ENCODE peak calls at places on chromosomes 4 and X, in five cellular contexts. P is amygdala; A is activated naive CD4-positive, alpha-beta T cell treated with anti-CD3 and anti-CD28 coated beads, Interleukin-2, amount 10 ng/mL, durations not matched to agents 7 days and 5 days; J is effector memory CD8-positive, alpha-beta T cell; K is NCI-H774. Z is an unnamed sample.

GRCh38 chr4:156169011-156169410 is 215.3 kb upstream of the CTSO start:
- DNase-seq in P (no peak), A (no peak), J (no peak), K (no peak), Z (no peak)

GRCh38 chr4:187042251-187042650 is 318.6 kb upstream of the FAT1 start:
- DNase-seq in P (no peak), A (no peak), J (no peak), K (no peak), Z (no peak)

GRCh38 chr4:24857996-24858395 is 54.8 kb downstream of the CCDC149 start:
- DNase-seq in P (no peak), A (no peak), J (no peak), K (no peak), Z (no peak)

GRCh38 chr4:114146947-114147618 is 167.6 kb upstream of the ARSJ start:
- DNase-seq in P (no peak), A (no peak), J (no peak), K (no peak), Z (no peak)

GRCh38 chr4:73683033-73683432 is 57.3 kb upstream of the CXCL8 start:
- DNase-seq in P (no peak), A (no peak), J (no peak), K (peak; percentile 29), Z (no peak)

GRCh38 chr4:153205757-153206156 is 1.5 kb downstream of the TRIM2 start:
- DNase-seq in P (no peak), A (no peak), J (no peak), K (no peak), Z (no peak)

GRCh38 chrX:18890724-18891560 is 93.0 kb downstream of the PHKA2 start:
- DNase-seq in P (no peak), A (no peak), J (no peak), K (no peak), Z (no peak)

GRCh38 chr4:177239475-177239874 is 70.2 kb upstream of the NEIL3 start:
- DNase-seq in P (no peak), A (no peak), J (no peak), K (no peak), Z (no peak)

GRCh38 chr4:76589872-76590846 is 155.1 kb downstream of the SHROOM3 start:
- DNase-seq in P (no peak), A (no peak), J (no peak), K (no peak), Z (peak; percentile 74)

GRCh38 chr4:173301518-173302201 is 32.5 kb downstream of the HMGB2 start:
- DNase-seq in P (no peak), A (peak; percentile 36), J (peak; percentile 25), K (no peak), Z (no peak)

GRCh38 chrX:150360331-150360730 is 2.8 kb upstream of the MAMLD1 start:
- DNase-seq in P (no peak), A (no peak), J (no peak), K (no peak), Z (no peak)

GRCh38 chr4:47838445-47838844 is 578 bp upstream of the CORIN start:
- DNase-seq in P (peak; percentile 5), A (no peak), J (no peak), K (no peak), Z (no peak)

GRCh38 chr4:3254302-3255131 is 5.6 kb downstream of the MSANTD1 start:
- DNase-seq in P (no peak), A (peak; percentile 5), J (no peak), K (no peak), Z (peak; percentile 37)

GRCh38 chrX:104419211-104419610 is 146.8 kb upstream of the IL1RAPL2 start:
- DNase-seq in P (no peak), A (no peak), J (no peak), K (no peak), Z (no peak)

GRCh38 chrX:129726307-129727111 is 12.3 kb upstream of the XPNPEP2 start:
- DNase-seq in P (no peak), A (peak; percentile 38), J (peak; percentile 17), K (peak; percentile 32), Z (no peak)

GRCh38 chr4:104795264-104795934 is 300.7 kb upstream of the CXXC4 start:
- DNase-seq in P (no peak), A (no peak), J (no peak), K (no peak), Z (no peak)

GRCh38 chr4:41709844-41710481 is 38.6 kb downstream of the PHOX2B start:
- DNase-seq in P (no peak), A (no peak), J (no peak), K (peak; percentile 18), Z (no peak)

GRCh38 chrX:10602646-10603045 is 17.7 kb downstream of the MID1 start:
- DNase-seq in P (no peak), A (no peak), J (no peak), K (no peak), Z (no peak)

GRCh38 chr4:173057906-173058305 is 110.7 kb upstream of the GALNT7 start:
- DNase-seq in P (no peak), A (no peak), J (no peak), K (no peak), Z (no peak)

GRCh38 chr4:2811830-2812599 is 19.1 kb downstream of the SH3BP2 start:
- DNase-seq in P (no peak), A (peak; percentile 83), J (peak; percentile 50), K (no peak), Z (peak; percentile 94)

GRCh38 chrX:67546496-67547423 is 2.9 kb downstream of the AR start:
- DNase-seq in P (no peak), A (no peak), J (no peak), K (no peak), Z (no peak)

GRCh38 chr4:25441519-25442117 is 64.6 kb downstream of the ANAPC4 start:
- DNase-seq in P (no peak), A (peak; percentile 25), J (no peak), K (peak; percentile 78), Z (no peak)

GRCh38 chr4:109979932-109980717 is 67.4 kb downstream of the EGF start:
- DNase-seq in P (no peak), A (no peak), J (no peak), K (no peak), Z (no peak)

GRCh38 chrX:153900806-153901752 is 3.4 kb upstream of the AVPR2 start:
- DNase-seq in P (no peak), A (peak; percentile 75), J (peak; percentile 45), K (peak; percentile 55), Z (peak; percentile 82)

GRCh38 chr4:55706526-55706925 is 70.4 kb upstream of the NMU start:
- DNase-seq in P (no peak), A (no peak), J (no peak), K (no peak), Z (no peak)

GRCh38 chr4:30875659-30876269 is 155.6 kb downstream of the PCDH7 start:
- DNase-seq in P (no peak), A (no peak), J (no peak), K (no peak), Z (no peak)

GRCh38 chr4:76705497-76705896 is 192.4 kb downstream of the SOWAHB start:
- DNase-seq in P (no peak), A (no peak), J (no peak), K (no peak), Z (no peak)

GRCh38 chrX:53239474-53239873 is 14.5 kb upstream of the KDM5C start:
- DNase-seq in P (no peak), A (peak; percentile 48), J (no peak), K (no peak), Z (no peak)

GRCh38 chrX:56978172-56978571 is 17.2 kb downstream of the SPIN3 start:
- DNase-seq in P (no peak), A (peak; percentile 58), J (peak; percentile 20), K (peak; percentile 32), Z (no peak)

GRCh38 chr4:3641501-3641900 is 109.3 kb upstream of the LRPAP1 start:
- DNase-seq in P (no peak), A (no peak), J (no peak), K (no peak), Z (peak; percentile 35)